ENCODE peak calls at places on chromosomes 11 and 22, in ten cellular contexts. One of them, this sample, is unnamed.

GRCh38 chr11:6268811-6269210 is 9.2 kb downstream of the CCKBR start:
- DNase-seq in heart left ventricle: no peak
- DNase-seq in right lobe of liver: no peak
- DNase-seq in uterus: no peak
- DNase-seq in IMR-90: peak
- DNase-seq in spleen: no peak
- DNase-seq in ovary: no peak
- DNase-seq in sigmoid colon: no peak
- DNase-seq in GM12891: no peak
- DNase-seq in NB4: no peak
- DNase-seq in this sample: no peak

GRCh38 chr11:60125962-60126585 is 37.6 kb downstream of the MS4A2 start:
- DNase-seq in sigmoid colon: no peak
- DNase-seq in GM12891: no peak
- DNase-seq in ovary: no peak
- DNase-seq in IMR-90: no peak
- DNase-seq in spleen: no peak
- DNase-seq in right lobe of liver: no peak
- DNase-seq in heart left ventricle: no peak
- DNase-seq in NB4: no peak
- DNase-seq in uterus: no peak
- DNase-seq in this sample: no peak

GRCh38 chr11:27926981-27927481 is 180.9 kb downstream of the KIF18A start:
- DNase-seq in right lobe of liver: no peak
- DNase-seq in heart left ventricle: no peak
- DNase-seq in uterus: no peak
- DNase-seq in IMR-90: peak
- DNase-seq in spleen: no peak
- DNase-seq in GM12891: no peak
- DNase-seq in sigmoid colon: no peak
- DNase-seq in NB4: peak
- DNase-seq in ovary: no peak
- DNase-seq in this sample: peak

GRCh38 chr11:44632466-44633123 is 67.1 kb downstream of the CD82 start:
- DNase-seq in IMR-90: no peak
- DNase-seq in GM12891: no peak
- DNase-seq in NB4: peak
- DNase-seq in sigmoid colon: peak
- DNase-seq in uterus: no peak
- DNase-seq in ovary: peak
- DNase-seq in heart left ventricle: peak
- DNase-seq in spleen: peak
- DNase-seq in right lobe of liver: peak
- DNase-seq in this sample: no peak

GRCh38 chr11:126109941-126110731 is 47.5 kb upstream of the CDON start:
- DNase-seq in GM12891: no peak
- DNase-seq in spleen: peak
- DNase-seq in IMR-90: peak
- DNase-seq in ovary: no peak
- DNase-seq in sigmoid colon: no peak
- DNase-seq in NB4: peak
- DNase-seq in heart left ventricle: peak
- DNase-seq in uterus: no peak
- DNase-seq in right lobe of liver: no peak
- DNase-seq in this sample: peak

GRCh38 chr11:70616317-70616716 is 218.0 kb downstream of the CTTN start:
- DNase-seq in uterus: no peak
- DNase-seq in sigmoid colon: no peak
- DNase-seq in NB4: no peak
- DNase-seq in spleen: no peak
- DNase-seq in heart left ventricle: no peak
- DNase-seq in ovary: no peak
- DNase-seq in right lobe of liver: no peak
- DNase-seq in IMR-90: no peak
- DNase-seq in GM12891: no peak
- DNase-seq in this sample: no peak

GRCh38 chr11:7115775-7116174 is 27.0 kb downstream of the RBMXL2 start:
- DNase-seq in NB4: no peak
- DNase-seq in GM12891: no peak
- DNase-seq in spleen: no peak
- DNase-seq in ovary: no peak
- DNase-seq in heart left ventricle: no peak
- DNase-seq in sigmoid colon: no peak
- DNase-seq in IMR-90: peak
- DNase-seq in uterus: no peak
- DNase-seq in right lobe of liver: no peak
- DNase-seq in this sample: no peak

GRCh38 chr22:41201146-41201545 is 4.0 kb upstream of the L3MBTL2 start:
- DNase-seq in spleen: no peak
- DNase-seq in uterus: no peak
- DNase-seq in right lobe of liver: no peak
- DNase-seq in IMR-90: no peak
- DNase-seq in GM12891: no peak
- DNase-seq in sigmoid colon: no peak
- DNase-seq in ovary: no peak
- DNase-seq in heart left ventricle: no peak
- DNase-seq in NB4: no peak
- DNase-seq in this sample: no peak

GRCh38 chr11:86951706-86952105 is 3.5 kb downstream of the FZD4 start:
- DNase-seq in sigmoid colon: no peak
- DNase-seq in NB4: no peak
- DNase-seq in right lobe of liver: no peak
- DNase-seq in spleen: no peak
- DNase-seq in uterus: no peak
- DNase-seq in ovary: no peak
- DNase-seq in GM12891: no peak
- DNase-seq in heart left ventricle: no peak
- DNase-seq in IMR-90: no peak
- DNase-seq in this sample: no peak

GRCh38 chr22:41500303-41500702 is 31.4 kb downstream of the ACO2 start:
- DNase-seq in uterus: no peak
- DNase-seq in IMR-90: no peak
- DNase-seq in GM12891: no peak
- DNase-seq in sigmoid colon: no peak
- DNase-seq in right lobe of liver: no peak
- DNase-seq in NB4: no peak
- DNase-seq in spleen: no peak
- DNase-seq in ovary: no peak
- DNase-seq in heart left ventricle: no peak
- DNase-seq in this sample: no peak

GRCh38 chr11:69497221-69497787 is 15.8 kb downstream of the LINC01488 start:
- DNase-seq in right lobe of liver: peak
- DNase-seq in NB4: peak
- DNase-seq in IMR-90: peak
- DNase-seq in uterus: peak
- DNase-seq in heart left ventricle: peak
- DNase-seq in sigmoid colon: peak
- DNase-seq in GM12891: no peak
- DNase-seq in ovary: peak
- DNase-seq in spleen: peak
- DNase-seq in this sample: peak

DNA sequence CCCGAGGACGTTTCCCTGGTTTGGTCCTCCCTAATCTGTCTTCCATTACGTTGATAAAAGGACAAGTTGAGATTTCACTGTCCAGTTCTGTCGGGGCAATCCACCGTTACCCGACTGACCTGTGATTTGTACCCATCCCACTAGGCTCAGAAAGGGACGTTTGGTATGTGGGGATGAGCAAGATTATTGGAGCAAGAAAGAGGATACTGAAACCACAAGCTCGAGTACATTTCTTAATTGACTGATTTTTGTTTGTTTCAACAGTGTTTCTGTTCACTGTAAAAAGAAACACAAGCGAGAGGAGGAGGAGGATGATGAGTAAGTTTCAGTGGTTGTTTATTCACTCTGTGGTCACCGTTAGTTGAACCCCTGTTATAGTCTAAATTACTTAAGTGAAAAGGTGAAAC is 969 bp downstream of the CCDC117 start:
- DNase-seq in uterus: no peak
- DNase-seq in NB4: peak
- DNase-seq in IMR-90: peak
- DNase-seq in ovary: no peak
- DNase-seq in right lobe of liver: no peak
- DNase-seq in spleen: no peak
- DNase-seq in GM12891: peak
- DNase-seq in heart left ventricle: no peak
- DNase-seq in sigmoid colon: no peak
- DNase-seq in this sample: peak
- TF ChIP-seq POLR2A in uterus: no peak
- TF ChIP-seq POLR2A in NB4: no peak
- TF ChIP-seq POLR2A in IMR-90: peak
- TF ChIP-seq POLR2A in ovary: no peak
- TF ChIP-seq POLR2A in right lobe of liver: no peak
- TF ChIP-seq POLR2A in spleen: no peak
- TF ChIP-seq POLR2A in GM12891: no peak
- TF ChIP-seq POLR2A in heart left ventricle: no peak
- TF ChIP-seq POLR2A in sigmoid colon: no peak
- TF ChIP-seq POLR2A in this sample: no peak

GRCh38 chr22:30606455-30607299 is at the start of gene TCN2:
- DNase-seq in spleen: peak
- DNase-seq in GM12891: no peak
- DNase-seq in sigmoid colon: peak
- DNase-seq in IMR-90: peak
- DNase-seq in right lobe of liver: peak
- DNase-seq in heart left ventricle: peak
- DNase-seq in ovary: peak
- DNase-seq in uterus: peak
- DNase-seq in NB4: peak
- DNase-seq in this sample: peak
- TF ChIP-seq POLR2A in spleen: no peak
- TF ChIP-seq POLR2A in GM12891: no peak
- TF ChIP-seq POLR2A in sigmoid colon: no peak
- TF ChIP-seq POLR2A in IMR-90: no peak
- TF ChIP-seq POLR2A in right lobe of liver: peak
- TF ChIP-seq POLR2A in heart left ventricle: no peak
- TF ChIP-seq POLR2A in ovary: no peak
- TF ChIP-seq POLR2A in uterus: no peak
- TF ChIP-seq POLR2A in NB4: no peak
- TF ChIP-seq POLR2A in this sample: peak

GRCh38 chr11:65962136-65962564 is 616 bp downstream of the SART1 start:
- DNase-seq in sigmoid colon: no peak
- DNase-seq in NB4: no peak
- DNase-seq in GM12891: no peak
- DNase-seq in spleen: no peak
- DNase-seq in right lobe of liver: no peak
- DNase-seq in heart left ventricle: no peak
- DNase-seq in uterus: no peak
- DNase-seq in IMR-90: no peak
- DNase-seq in ovary: no peak
- DNase-seq in this sample: no peak

GRCh38 chr11:65958774-65959420 is 2.6 kb upstream of the SART1 start:
- DNase-seq in right lobe of liver: no peak
- DNase-seq in ovary: no peak
- DNase-seq in NB4: no peak
- DNase-seq in IMR-90: no peak
- DNase-seq in sigmoid colon: no peak
- DNase-seq in GM12891: no peak
- DNase-seq in uterus: no peak
- DNase-seq in spleen: peak
- DNase-seq in heart left ventricle: no peak
- DNase-seq in this sample: no peak

GRCh38 chr11:65960824-65961266 is 689 bp upstream of the SART1 start:
- DNase-seq in right lobe of liver: no peak
- DNase-seq in heart left ventricle: no peak
- DNase-seq in spleen: peak
- DNase-seq in GM12891: no peak
- DNase-seq in NB4: no peak
- DNase-seq in uterus: no peak
- DNase-seq in sigmoid colon: no peak
- DNase-seq in IMR-90: no peak
- DNase-seq in ovary: peak
- DNase-seq in this sample: no peak

GRCh38 chr11:65958306-65958705 is 3.2 kb upstream of the SART1 start:
- DNase-seq in uterus: no peak
- DNase-seq in spleen: no peak
- DNase-seq in NB4: peak
- DNase-seq in IMR-90: no peak
- DNase-seq in sigmoid colon: no peak
- DNase-seq in right lobe of liver: no peak
- DNase-seq in GM12891: no peak
- DNase-seq in ovary: no peak
- DNase-seq in heart left ventricle: no peak
- DNase-seq in this sample: no peak

DNA sequence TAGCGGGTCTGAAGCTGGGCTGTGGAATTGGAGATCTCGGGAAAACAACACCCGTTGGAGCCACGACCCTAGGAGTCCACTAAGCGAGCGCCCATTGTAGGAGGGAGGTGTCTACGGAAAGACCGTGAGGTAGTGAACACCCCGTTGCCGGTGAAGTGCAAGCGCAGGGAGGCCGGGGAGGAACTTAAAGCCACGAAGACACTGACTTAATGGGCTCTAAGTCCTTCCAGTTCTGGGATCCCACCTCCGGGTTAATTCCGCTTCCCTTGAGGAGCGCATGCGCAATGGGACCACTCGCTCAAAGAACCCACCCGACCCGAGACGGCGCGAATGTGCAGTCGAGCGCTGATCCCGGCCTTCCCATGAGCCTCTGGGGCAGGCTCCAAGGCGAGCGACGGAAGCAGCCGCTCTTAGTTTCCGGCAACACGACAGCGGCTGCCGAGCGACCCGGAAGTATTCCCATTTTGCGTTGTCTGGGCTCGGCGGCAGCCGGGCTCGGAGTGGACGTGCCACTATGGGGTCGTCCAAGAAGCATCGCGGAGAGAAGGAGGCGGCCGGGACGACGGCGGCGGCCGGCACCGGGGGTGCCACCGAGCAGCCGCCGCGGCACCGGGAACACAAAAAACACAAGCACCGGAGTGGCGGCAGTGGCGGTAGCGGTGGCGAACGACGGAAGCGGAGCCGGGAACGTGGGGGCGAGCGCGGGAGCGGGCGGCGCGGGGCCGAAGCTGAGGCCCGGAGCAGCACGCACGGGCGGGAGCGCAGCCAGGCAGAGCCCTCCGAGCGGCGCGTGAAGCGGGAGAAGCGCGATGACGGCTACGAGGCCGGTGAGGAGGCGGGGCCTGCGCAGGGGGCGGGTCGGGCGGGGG is at the start of gene SART1:
- DNase-seq in heart left ventricle: peak
- DNase-seq in GM12891: peak
- DNase-seq in NB4: peak
- DNase-seq in spleen: peak
- DNase-seq in sigmoid colon: peak
- DNase-seq in uterus: peak
- DNase-seq in IMR-90: peak
- DNase-seq in right lobe of liver: peak
- DNase-seq in ovary: peak
- DNase-seq in this sample: peak
- TF ChIP-seq POLR2A in heart left ventricle: no peak
- TF ChIP-seq POLR2A in GM12891: peak
- TF ChIP-seq POLR2A in NB4: peak
- TF ChIP-seq POLR2A in spleen: no peak
- TF ChIP-seq POLR2A in sigmoid colon: no peak
- TF ChIP-seq POLR2A in uterus: peak
- TF ChIP-seq POLR2A in IMR-90: peak
- TF ChIP-seq POLR2A in right lobe of liver: peak
- TF ChIP-seq POLR2A in ovary: peak
- TF ChIP-seq POLR2A in this sample: no peak

DNA sequence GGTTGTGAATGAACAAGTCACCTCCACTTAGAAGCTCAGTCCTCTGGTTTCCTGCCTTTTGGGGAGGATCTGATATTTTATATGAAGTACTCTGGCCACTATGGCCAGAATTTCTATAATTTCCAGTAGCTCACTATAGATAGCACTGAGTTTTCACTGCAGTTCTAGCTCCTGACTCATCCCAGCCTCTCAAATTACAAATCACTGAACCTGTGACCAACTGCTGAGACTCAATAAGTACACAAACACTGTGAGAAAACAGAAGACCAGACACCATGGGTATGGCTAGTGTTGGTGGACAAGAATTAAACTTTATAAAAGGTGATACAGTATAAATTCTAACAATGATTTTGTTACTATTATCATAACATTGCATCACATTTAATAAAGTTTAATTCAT is 47.1 kb upstream of the UCP3 start:
- DNase-seq in sigmoid colon: no peak
- DNase-seq in right lobe of liver: no peak
- DNase-seq in uterus: no peak
- DNase-seq in GM12891: no peak
- DNase-seq in NB4: no peak
- DNase-seq in IMR-90: peak
- DNase-seq in heart left ventricle: no peak
- DNase-seq in spleen: no peak
- DNase-seq in ovary: no peak
- DNase-seq in this sample: peak
- TF ChIP-seq POLR2A in sigmoid colon: no peak
- TF ChIP-seq POLR2A in right lobe of liver: no peak
- TF ChIP-seq POLR2A in uterus: no peak
- TF ChIP-seq POLR2A in GM12891: no peak
- TF ChIP-seq POLR2A in NB4: no peak
- TF ChIP-seq POLR2A in IMR-90: no peak
- TF ChIP-seq POLR2A in heart left ventricle: no peak
- TF ChIP-seq POLR2A in spleen: no peak
- TF ChIP-seq POLR2A in ovary: no peak
- TF ChIP-seq POLR2A in this sample: no peak